ENCODE peak calls at places on chromosomes 7 and 10, in eight cellular contexts. X is fibroblast of lung; L is left lung; U is CD4-positive, CD25-positive, alpha-beta regulatory T cell; J is SK-N-SH; W is upper lobe of right lung; T is HCT116; M is small intestine. F is an unnamed sample.

GRCh38 chr7:2575733-2576350 is 17.1 kb downstream of the IQCE start:
- DNase-seq in T (no peak), L (peak; percentile 36), U (no peak), J (no peak), W (no peak), X (peak; percentile 88), M (no peak), F (peak; percentile 38)

GRCh38 chr7:780056-780455 is 52.2 kb upstream of the SUN1 start:
- DNase-seq in U (no peak), M (no peak), J (no peak), T (no peak), W (no peak), X (no peak), L (peak; percentile 71), F (no peak)

GRCh38 chr7:69199661-69200060 is 398.6 kb upstream of the AUTS2 start:
- DNase-seq in M (no peak), T (no peak), J (no peak), W (no peak), U (no peak), L (no peak), X (no peak), F (no peak)

GRCh38 chr7:151120896-151121295 is 34.6 kb downstream of the AGAP3 start:
- DNase-seq in W (no peak), M (no peak), T (no peak), L (peak; percentile 78), X (no peak), J (no peak), U (no peak), F (no peak)

GRCh38 chr7:30743371-30744074 is 8.4 kb upstream of the INMT start:
- DNase-seq in U (no peak), X (no peak), T (no peak), M (peak; percentile 12), W (no peak), J (peak; percentile 57), L (no peak), F (no peak)

GRCh38 chr10:28120043-28120749 is 121.3 kb upstream of the ODAD2 start:
- DNase-seq in U (no peak), X (no peak), T (peak; percentile 90), J (no peak), L (no peak), W (no peak), M (no peak), F (no peak)

GRCh38 chr7:24392774-24393173 is 108.8 kb downstream of the NPY start:
- DNase-seq in J (no peak), X (no peak), U (no peak), W (no peak), L (no peak), T (no peak), M (no peak), F (no peak)

GRCh38 chr7:47103498-47104205 is 478.3 kb downstream of the TNS3 start:
- DNase-seq in J (no peak), X (no peak), M (no peak), T (no peak), W (no peak), L (no peak), U (no peak), F (no peak)

GRCh38 chr7:33650828-33651227 is 254.5 kb upstream of the BMPER start:
- DNase-seq in T (no peak), U (no peak), J (no peak), X (no peak), W (no peak), L (no peak), M (no peak), F (no peak)

GRCh38 chr7:92833024-92833765 is 3.2 kb downstream of the CDK6 start:
- DNase-seq in X (peak; percentile 73), J (peak; percentile 90), M (peak; percentile 92), L (peak; percentile 96), U (peak; percentile 75), T (peak; percentile 70), W (peak; percentile 94), F (peak; percentile 90)

GRCh38 chr10:44939691-44940401 is 19.8 kb upstream of the RASSF4 start:
- DNase-seq in X (no peak), W (no peak), M (peak; percentile 70), J (no peak), T (no peak), U (no peak), L (no peak), F (no peak)

GRCh38 chr10:47054936-47055335 is 143.7 kb downstream of the PTPN20 start:
- DNase-seq in X (no peak), M (no peak), T (no peak), J (no peak), W (no peak), U (no peak), L (no peak), F (no peak)

GRCh38 chr7:1396195-1396594 is 63.1 kb downstream of the MICALL2 start:
- DNase-seq in W (no peak), L (peak; percentile 26), X (no peak), T (no peak), J (no peak), M (no peak), U (no peak), F (no peak)

GRCh38 chr7:26515462-26515861 is 223.8 kb downstream of the SNX10 start:
- DNase-seq in J (peak; percentile 52), M (peak; percentile 51), L (no peak), T (peak; percentile 56), X (no peak), U (no peak), W (no peak), F (no peak)

GRCh38 chr7:136677456-136678365 is 190.7 kb upstream of the CHRM2 start:
- DNase-seq in X (peak; percentile 63), U (no peak), W (no peak), J (no peak), M (no peak), L (peak; percentile 11), T (no peak), F (no peak)

GRCh38 chr7:106425017-106425719 is 140.4 kb upstream of the NAMPT start:
- DNase-seq in M (peak; percentile 16), J (no peak), W (peak; percentile 79), X (peak; percentile 99), T (no peak), L (peak; percentile 70), U (peak; percentile 9), F (peak; percentile 86)

GRCh38 chr7:18583305-18583704 is 87.8 kb downstream of the HDAC9 start:
- DNase-seq in W (no peak), L (no peak), U (no peak), M (no peak), T (no peak), X (peak; percentile 70), J (no peak), F (no peak)

GRCh38 chr7:30595461-30596042 is 874 bp downstream of the GARS1 start:
- DNase-seq in L (no peak), W (no peak), X (peak; percentile 7), U (no peak), M (peak; percentile 6), T (no peak), J (peak; percentile 26), F (no peak)

GRCh38 chr10:89278034-89278535 is 23.8 kb upstream of the IFIT2 start:
- DNase-seq in X (peak; percentile 97), W (no peak), J (peak; percentile 34), T (peak; percentile 67), M (peak; percentile 26), L (no peak), U (no peak), F (no peak)

GRCh38 chr10:78318305-78318704 is 284.6 kb downstream of the RPS24 start:
- DNase-seq in J (no peak), X (no peak), T (no peak), L (no peak), U (no peak), M (no peak), W (no peak), F (no peak)

GRCh38 chr7:128737867-128738390 is 1.2 kb upstream of the CALU start:
- DNase-seq in W (no peak), U (no peak), J (no peak), L (no peak), T (peak; percentile 13), M (no peak), X (peak; percentile 87), F (no peak)

GRCh38 chr7:128739048-128739962 is at the start of gene CALU:
- DNase-seq in W (peak; percentile 98), L (peak; percentile 96), J (peak; percentile 100), T (peak; percentile 86), M (peak; percentile 96), X (peak; percentile 97), U (peak; percentile 94), F (peak; percentile 99)

GRCh38 chr7:128735433-128735832 is 3.7 kb upstream of the CALU start:
- DNase-seq in T (no peak), L (no peak), X (no peak), W (no peak), J (no peak), U (no peak), M (no peak), F (no peak)

GRCh38 chr7:128738570-128739047 is 550 bp upstream of the CALU start:
- DNase-seq in U (no peak), T (no peak), W (no peak), X (no peak), M (no peak), J (peak; percentile 18), L (no peak), F (no peak)

DNA sequence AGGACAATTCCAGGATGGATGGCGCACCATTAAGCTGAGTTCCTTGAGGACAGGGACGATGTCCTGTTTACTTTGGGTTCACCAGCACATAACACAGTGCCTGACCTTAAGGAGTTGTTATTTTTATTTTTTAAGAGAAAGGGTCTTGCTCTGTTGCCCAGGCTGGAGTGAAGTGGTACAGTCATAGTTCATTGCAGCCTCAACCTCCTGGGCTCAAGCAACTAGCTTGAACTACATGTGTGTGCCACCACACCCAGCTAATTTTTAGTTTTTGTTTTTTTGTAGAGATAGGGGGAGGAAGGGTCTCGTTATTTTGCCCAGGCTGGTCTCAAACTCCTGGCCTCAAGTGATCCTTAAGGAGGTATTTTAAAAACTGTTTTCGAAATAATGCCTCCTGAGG is 1.7 kb upstream of the CALU start:
- DNase-seq in M (no peak), W (no peak), J (no peak), X (no peak), L (no peak), T (no peak), U (no peak), F (no peak)
- H3K4me1 ChIP-seq in M (no peaks in the 10 kb centered on the region), W (peaks cover 25% of the 10 kb centered on the region), J (peaks cover 18% of the 10 kb centered on the region), X (peaks cover 13% of the 10 kb centered on the region), L (peaks cover 22% of the 10 kb centered on the region), T (peaks cover 44% of the 10 kb centered on the region), U (peaks cover 24% of the 10 kb centered on the region), F (no peaks in the 10 kb centered on the region)

GRCh38 chr7:141789917-141790316 is at the start of gene TAS2R5:
- DNase-seq in U (no peak), J (no peak), W (no peak), X (no peak), M (no peak), L (no peak), T (no peak), F (no peak)
- H3K4me3 ChIP-seq in U (no peak within 1 kb of the TSS), J (no peak within 1 kb of the TSS), W (no peak within 1 kb of the TSS), X (no peak within 1 kb of the TSS), M (no peak within 1 kb of the TSS), L (no peak within 1 kb of the TSS), T (no peak within 1 kb of the TSS), F (no peak within 1 kb of the TSS)

GRCh38 chr10:106086391-106086790 is 1078.1 kb downstream of the SORCS1 start:
- DNase-seq in X (no peak), L (no peak), W (no peak), J (no peak), M (no peak), U (no peak), T (no peak), F (no peak)
- H3K36me3 ChIP-seq in X (no peaks in the 10 kb centered on the region), L (no peaks in the 10 kb centered on the region), W (no peaks in the 10 kb centered on the region), J (no peaks in the 10 kb centered on the region), M (no peaks in the 10 kb centered on the region), U (no peaks in the 10 kb centered on the region), T (no peaks in the 10 kb centered on the region), F (no peaks in the 10 kb centered on the region)

GRCh38 chr10:62021116-62021515 is 119.6 kb downstream of the ARID5B start:
- DNase-seq in W (no peak), X (no peak), T (no peak), U (no peak), L (no peak), J (no peak), M (no peak), F (no peak)
- H3K4me1 ChIP-seq in W (peaks cover 57% of the 10 kb centered on the region), X (peaks cover 17% of the 10 kb centered on the region), T (peaks cover 4% of the 10 kb centered on the region), U (peaks cover 74% of the 10 kb centered on the region), L (peaks cover 25% of the 10 kb centered on the region), J (peaks cover 55% of the 10 kb centered on the region), M (peaks cover 6% of the 10 kb centered on the region), F (peaks cover 12% of the 10 kb centered on the region)

F was measured in aorta.